ENCODE peak calls at places on chromosomes 2 and 18, in six cellular contexts. C, O, R, Y, U and J are unnamed samples.

GRCh38 chr18:76806301-76806700 is 16.1 kb upstream of the ZNF236 start:
- DNase-seq in C (no peak), O (no peak), R (no peak), Y (no peak), U (no peak), J (no peak)

GRCh38 chr2:240789501-240790369 is 30.3 kb downstream of the KIF1A start:
- DNase-seq in C (no peak), O (no peak), R (no peak), Y (no peak), U (no peak), J (no peak)

GRCh38 chr2:127067620-127068350 is 39.2 kb downstream of the BIN1 start:
- DNase-seq in C (peak; percentile 63), O (peak; percentile 69), R (peak; percentile 56), Y (peak; percentile 74), U (peak; percentile 58), J (peak; percentile 68)

GRCh38 chr2:86186431-86186830 is 8.8 kb downstream of the IMMT start:
- DNase-seq in C (no peak), O (no peak), R (no peak), Y (no peak), U (no peak), J (no peak)

GRCh38 chr2:173866858-173867620 is 98.1 kb downstream of the SP3 start:
- DNase-seq in C (peak; percentile 23), O (no peak), R (no peak), Y (peak; percentile 29), U (no peak), J (no peak)

GRCh38 chr2:29108225-29108624 is 7.0 kb upstream of the CLIP4 start:
- DNase-seq in C (no peak), O (peak; percentile 40), R (no peak), Y (peak; percentile 88), U (no peak), J (no peak)

GRCh38 chr2:147091448-147091847 is 753.4 kb upstream of the ACVR2A start:
- DNase-seq in C (no peak), O (no peak), R (no peak), Y (no peak), U (no peak), J (no peak)

GRCh38 chr2:54204476-54204875 is 51.6 kb downstream of the TSPYL6 start:
- DNase-seq in C (no peak), O (no peak), R (no peak), Y (no peak), U (no peak), J (no peak)

GRCh38 chr18:78736015-78736690 is 243.5 kb upstream of the SALL3 start:
- DNase-seq in C (no peak), O (no peak), R (no peak), Y (no peak), U (no peak), J (no peak)

GRCh38 chr2:134201559-134201958 is 52.3 kb upstream of the MGAT5 start:
- DNase-seq in C (no peak), O (peak; percentile 53), R (no peak), Y (no peak), U (no peak), J (no peak)

GRCh38 chr18:25164211-25164836 is 187.6 kb downstream of the ZNF521 start:
- DNase-seq in C (no peak), O (peak; percentile 47), R (no peak), Y (peak; percentile 8), U (no peak), J (no peak)

GRCh38 chr2:240319855-240320560 is 115.5 kb upstream of the GPC1 start:
- DNase-seq in C (peak; percentile 80), O (no peak), R (no peak), Y (peak; percentile 98), U (no peak), J (peak; percentile 96)

GRCh38 chr2:28319118-28320008 is 73.3 kb upstream of the FOSL2 start:
- DNase-seq in C (no peak), O (no peak), R (no peak), Y (no peak), U (no peak), J (no peak)

GRCh38 chr2:172102159-172102857 is 392 bp downstream of the DLX2 start:
- DNase-seq in C (no peak), O (peak; percentile 47), R (no peak), Y (peak; percentile 91), U (no peak), J (peak; percentile 62)

GRCh38 chr2:219778189-219778588 is 150.8 kb downstream of the SLC4A3 start:
- DNase-seq in C (no peak), O (no peak), R (no peak), Y (no peak), U (no peak), J (no peak)

GRCh38 chr18:75161629-75162028 is 47.3 kb downstream of the PTGR3 start:
- DNase-seq in C (no peak), O (peak; percentile 91), R (no peak), Y (no peak), U (no peak), J (peak; percentile 9)

GRCh38 chr18:58955738-58956137 is 91.1 kb downstream of the ZNF532 start:
- DNase-seq in C (peak; percentile 31), O (no peak), R (no peak), Y (peak; percentile 78), U (no peak), J (no peak)

GRCh38 chr2:67840460-67841068 is 222.2 kb downstream of the C1D start:
- DNase-seq in C (peak; percentile 66), O (peak; percentile 55), R (no peak), Y (peak; percentile 82), U (no peak), J (peak; percentile 82)

GRCh38 chr18:70659026-70659726 is 370.3 kb downstream of the SOCS6 start:
- DNase-seq in C (peak; percentile 25), O (peak; percentile 91), R (peak; percentile 29), Y (peak; percentile 42), U (peak; percentile 29), J (no peak)

GRCh38 chr2:235803028-235803427 is 309.2 kb downstream of the AGAP1 start:
- DNase-seq in C (no peak), O (no peak), R (no peak), Y (peak; percentile 14), U (no peak), J (no peak)

GRCh38 chr2:23586691-23587090 is 201.7 kb downstream of the KLHL29 start:
- DNase-seq in C (no peak), O (no peak), R (no peak), Y (no peak), U (no peak), J (no peak)

GRCh38 chr18:50748243-50749229 is 71.3 kb downstream of the MRO start:
- DNase-seq in C (no peak), O (peak; percentile 3), R (no peak), Y (no peak), U (no peak), J (no peak)

GRCh38 chr2:129764376-129765325 is 214.8 kb upstream of the RAB6C start:
- DNase-seq in C (no peak), O (no peak), R (no peak), Y (no peak), U (no peak), J (no peak)

GRCh38 chr18:49572935-49573334 is 11.1 kb downstream of the LIPG start:
- DNase-seq in C (no peak), O (no peak), R (no peak), Y (no peak), U (no peak), J (no peak)

GRCh38 chr2:101792208-101792607 is 94.7 kb downstream of the MAP4K4 start:
- DNase-seq in C (no peak), O (no peak), R (no peak), Y (no peak), U (no peak), J (no peak)

GRCh38 chr18:12405066-12405465 is 2.7 kb upstream of the PRELID3A start:
- DNase-seq in C (no peak), O (no peak), R (no peak), Y (peak; percentile 11), U (no peak), J (no peak)

GRCh38 chr2:214471990-214472389 is 61.1 kb downstream of the VWC2L start:
- DNase-seq in C (no peak), O (no peak), R (no peak), Y (no peak), U (no peak), J (no peak)